ENCODE peak calls at places on chromosome 2, in four cellular contexts. One of them, this sample, is unnamed.

GRCh38 chr2:217325810-217326209 is 465.9 kb upstream of the TNP1 start:
- DNase-seq in T-helper 17 cell: no peak
- DNase-seq in cardiac fibroblast: no peak
- DNase-seq in M059J: no peak
- DNase-seq in this sample: no peak

GRCh38 chr2:15747698-15748471 is 156.2 kb downstream of the DDX1 start:
- DNase-seq in T-helper 17 cell: no peak
- DNase-seq in cardiac fibroblast: no peak
- DNase-seq in M059J: no peak
- DNase-seq in this sample: no peak

GRCh38 chr2:73825408-73825807 is 3.4 kb upstream of the STAMBP start:
- DNase-seq in T-helper 17 cell: no peak
- DNase-seq in cardiac fibroblast: no peak
- DNase-seq in M059J: no peak
- DNase-seq in this sample: no peak

GRCh38 chr2:65710779-65711295 is 278.4 kb upstream of the SPRED2 start:
- DNase-seq in T-helper 17 cell: no peak
- DNase-seq in cardiac fibroblast: no peak
- DNase-seq in M059J: peak; percentile 63
- DNase-seq in this sample: no peak

GRCh38 chr2:127592761-127593227 is 53.2 kb upstream of the GPR17 start:
- DNase-seq in T-helper 17 cell: no peak
- DNase-seq in cardiac fibroblast: no peak
- DNase-seq in M059J: no peak
- DNase-seq in this sample: peak; percentile 27

GRCh38 chr2:3187467-3187866 is 190.2 kb downstream of the EIPR1 start:
- DNase-seq in T-helper 17 cell: no peak
- DNase-seq in cardiac fibroblast: no peak
- DNase-seq in M059J: no peak
- DNase-seq in this sample: no peak

GRCh38 chr2:179974743-179975142 is 32.4 kb downstream of the CWC22 start:
- DNase-seq in T-helper 17 cell: no peak
- DNase-seq in cardiac fibroblast: no peak
- DNase-seq in M059J: peak; percentile 39
- DNase-seq in this sample: no peak

GRCh38 chr2:68032702-68033101 is 30.1 kb downstream of the C1D start:
- DNase-seq in T-helper 17 cell: no peak
- DNase-seq in cardiac fibroblast: no peak
- DNase-seq in M059J: no peak
- DNase-seq in this sample: no peak

GRCh38 chr2:53640466-53640865 is 127.1 kb upstream of the CHAC2 start:
- DNase-seq in T-helper 17 cell: no peak
- DNase-seq in cardiac fibroblast: no peak
- DNase-seq in M059J: peak; percentile 3
- DNase-seq in this sample: no peak

GRCh38 chr2:10091182-10091932 is 11.1 kb upstream of the CYS1 start:
- DNase-seq in T-helper 17 cell: no peak
- DNase-seq in cardiac fibroblast: no peak
- DNase-seq in M059J: no peak
- DNase-seq in this sample: peak; percentile 52

GRCh38 chr2:42922790-42923631 is 130.6 kb upstream of the HAAO start:
- DNase-seq in T-helper 17 cell: no peak
- DNase-seq in cardiac fibroblast: peak; percentile 96
- DNase-seq in M059J: peak; percentile 58
- DNase-seq in this sample: no peak

This sample was measured in ovary.